ENCODE peak calls at places on chromosomes 5 and 9, in six cellular contexts. Q is mesendoderm, S is mesenchymal stem cell, M is IMR-90, R is H1, H is trophoblast cell. I is an unnamed sample. For H3K4me1, the result is how much of the 10 kb centered on the place peaks cover.

GRCh38 chr9:9679433-9679832 is 933.4 kb downstream of the PTPRD start:
- DNase-seq in Q (no peak), S (no peak), M (no peak), R (no peak), H (no peak), I (no peak)

GRCh38 chr9:101457003-101457402 is 21.4 kb upstream of the ALDOB start:
- DNase-seq in Q (peak), S (no peak), M (no peak), R (no peak), H (no peak), I (no peak)

GRCh38 chr5:180598316-180598701 is 7.0 kb upstream of the SCGB3A1 start:
- DNase-seq in Q (no peak), S (no peak), M (no peak), R (no peak), H (no peak), I (no peak)

GRCh38 chr9:1972672-1973071 is 42.5 kb upstream of the SMARCA2 start:
- DNase-seq in Q (no peak), S (no peak), M (no peak), R (no peak), H (no peak), I (no peak)

GRCh38 chr5:157072508-157072907 is 13.6 kb upstream of the HAVCR1 start:
- DNase-seq in Q (no peak), S (no peak), M (no peak), R (no peak), H (no peak), I (no peak)

GRCh38 chr9:136949239-136949816 is 2.7 kb upstream of the LCN12 start:
- DNase-seq in Q (no peak), S (no peak), M (no peak), R (no peak), H (no peak), I (no peak)

GRCh38 chr9:93677061-93677571 is 100.7 kb downstream of the PHF2 start:
- DNase-seq in Q (no peak), S (no peak), M (no peak), R (no peak), H (no peak), I (no peak)

GRCh38 chr9:35071814-35072460 is 488 bp downstream of the VCP start:
- DNase-seq in Q (peak), S (peak), M (peak), R (peak), H (peak), I (peak)

GRCh38 chr9:101477214-101477613 is 41.6 kb upstream of the ALDOB start:
- DNase-seq in Q (no peak), S (no peak), M (peak), R (no peak), H (no peak), I (no peak)

GRCh38 chr5:31052937-31053658 is 140.4 kb upstream of the CDH6 start:
- DNase-seq in Q (no peak), S (no peak), M (no peak), R (no peak), H (no peak), I (no peak)

GRCh38 chr9:84331119-84331791 is 9.3 kb downstream of the SLC28A3 start:
- DNase-seq in Q (peak), S (peak), M (peak), R (no peak), H (peak), I (no peak)

GRCh38 chr5:61625682-61626620 is 293.9 kb downstream of the ZSWIM6 start:
- DNase-seq in Q (peak), S (peak), M (peak), R (peak), H (peak), I (peak)

GRCh38 chr9:126347911-126348760 is 21.5 kb downstream of the MVB12B start:
- DNase-seq in Q (peak), S (no peak), M (no peak), R (no peak), H (no peak), I (no peak)

GRCh38 chr9:81492710-81493447 is 196.5 kb downstream of the TLE1 start:
- DNase-seq in Q (no peak), S (peak), M (peak), R (no peak), H (no peak), I (no peak)

GRCh38 chr5:159051431-159052281 is 48.1 kb downstream of the EBF1 start:
- DNase-seq in Q (peak), S (peak), M (no peak), R (no peak), H (no peak), I (no peak)

GRCh38 chr9:33082538-33083326 is 6.3 kb upstream of the SMU1 start:
- DNase-seq in Q (no peak), S (no peak), M (no peak), R (no peak), H (no peak), I (no peak)

GRCh38 chr5:17252543-17252942 is 35.1 kb downstream of the BASP1 start:
- DNase-seq in Q (no peak), S (no peak), M (peak), R (no peak), H (peak), I (no peak)

GRCh38 chr5:72290356-72291133 is 29.5 kb downstream of the MRPS27 start:
- DNase-seq in Q (no peak), S (peak), M (peak), R (no peak), H (no peak), I (no peak)

GRCh38 chr9:70412678-70413426 is 1.6 kb downstream of the KLF9 start:
- DNase-seq in Q (peak), S (peak), M (peak), R (no peak), H (peak), I (no peak)

GRCh38 chr5:163252951-163253350 is 184.4 kb upstream of the CCNG1 start:
- DNase-seq in Q (no peak), S (no peak), M (no peak), R (no peak), H (no peak), I (no peak)
- H4K8ac ChIP-seq in Q (no peak), S (no peak), M (no peak), R (no peak), H (no peak), I (no peak)

GRCh38 chr5:67538855-67539506 is 342.4 kb upstream of the CD180 start:
- DNase-seq in Q (no peak), S (no peak), M (no peak), R (no peak), H (no peak), I (no peak)

GRCh38 chr5:67541869-67542268 is 345.3 kb upstream of the CD180 start:
- DNase-seq in Q (no peak), S (no peak), M (no peak), R (no peak), H (no peak), I (no peak)

GRCh38 chr5:67542489-67542888 is 345.9 kb upstream of the CD180 start:
- DNase-seq in Q (no peak), S (no peak), M (no peak), R (no peak), H (no peak), I (no peak)

GRCh38 chr5:67547682-67548081 is 351.1 kb upstream of the CD180 start:
- DNase-seq in Q (no peak), S (no peak), M (no peak), R (no peak), H (no peak), I (no peak)

DNA sequence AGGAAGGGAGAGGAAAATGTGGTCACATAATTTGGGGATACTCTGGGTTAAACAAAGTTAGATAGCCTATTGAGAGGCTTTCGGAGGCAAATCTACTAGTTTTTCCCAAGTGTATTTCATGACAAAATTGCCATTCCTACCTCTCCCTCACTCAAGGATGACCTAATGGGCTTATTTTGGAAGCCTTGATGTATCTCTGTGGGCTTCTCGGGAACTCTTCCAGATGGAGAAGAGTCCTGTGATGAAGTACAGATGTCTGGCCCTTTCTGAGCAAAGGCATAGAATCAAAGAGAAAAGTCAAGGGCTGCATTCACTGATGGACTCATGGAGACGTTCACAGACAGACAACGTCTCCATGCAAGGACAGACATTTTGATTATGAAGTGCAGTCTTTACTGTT is 347.1 kb upstream of the CD180 start:
- DNase-seq in Q (no peak), S (no peak), M (no peak), R (no peak), H (no peak), I (no peak)
- H3K4me3 ChIP-seq in Q (no peak), S (no peak), M (no peak), R (no peak), H (no peak), I (no peak)

GRCh38 chr5:132067941-132068808 is 5.4 kb upstream of the CSF2 start:
- DNase-seq in Q (no peak), S (no peak), M (no peak), R (no peak), H (no peak), I (no peak)
- H3K4me1 ChIP-seq in Q (under half), S (under half), M (under half), R (under half), H (under half), I (under half)

DNA sequence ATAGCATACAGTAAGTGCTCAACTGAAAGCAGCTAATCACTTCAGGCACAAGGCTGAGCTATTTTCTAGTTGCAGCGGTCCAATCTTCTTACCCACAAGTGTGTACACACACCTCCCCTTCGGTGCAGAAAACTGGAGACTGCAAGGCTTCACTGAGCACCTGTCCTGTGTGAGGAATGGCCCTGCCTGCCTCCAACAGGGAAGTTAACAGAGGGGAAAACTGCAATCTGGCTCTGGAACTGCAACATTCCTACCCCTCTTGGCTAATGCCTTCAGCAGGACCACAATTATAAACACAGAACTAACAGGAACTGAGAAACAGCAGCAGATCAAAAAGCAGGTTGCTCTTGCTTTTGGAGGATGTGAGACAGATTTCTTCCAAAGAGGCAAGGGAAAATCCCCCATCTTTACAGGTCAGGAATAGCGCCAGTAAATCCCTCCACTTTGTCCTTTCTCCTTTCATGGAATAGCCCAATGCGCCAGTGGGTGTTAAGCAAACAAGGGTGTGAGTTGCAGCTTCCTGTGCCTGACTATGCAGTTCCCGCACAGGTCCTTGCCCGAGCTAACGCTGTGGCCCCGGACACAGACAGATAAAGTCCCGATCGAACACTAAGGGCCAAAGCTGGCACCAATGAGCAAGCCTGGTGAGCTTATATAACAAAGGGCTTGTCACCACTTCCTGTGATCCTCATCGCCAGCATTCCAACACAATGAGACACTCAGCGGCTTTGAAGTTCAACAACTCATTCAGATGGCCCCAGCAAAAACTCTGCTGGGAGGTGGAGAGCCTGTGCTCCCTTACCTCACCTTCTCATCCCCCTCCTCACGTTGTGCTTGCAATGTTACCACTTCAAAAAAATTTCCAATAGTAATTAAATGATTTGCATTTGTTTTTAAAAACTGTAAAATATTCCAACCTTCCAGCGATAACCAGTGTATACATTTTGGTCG is 21.5 kb downstream of the SHB start:
- DNase-seq in Q (peak), S (peak), M (peak), R (peak), H (peak), I (no peak)
- H4K8ac ChIP-seq in Q (no peak), S (peak), M (peak), R (no peak), H (peak), I (no peak)

GRCh38 chr5:58072202-58072791 is 387.6 kb downstream of the PLK2 start:
- DNase-seq in Q (peak), S (peak), M (no peak), R (no peak), H (no peak), I (peak)
- H3K4me3 ChIP-seq in Q (no peak), S (peak), M (peak), R (no peak), H (no peak), I (no peak)

DNA sequence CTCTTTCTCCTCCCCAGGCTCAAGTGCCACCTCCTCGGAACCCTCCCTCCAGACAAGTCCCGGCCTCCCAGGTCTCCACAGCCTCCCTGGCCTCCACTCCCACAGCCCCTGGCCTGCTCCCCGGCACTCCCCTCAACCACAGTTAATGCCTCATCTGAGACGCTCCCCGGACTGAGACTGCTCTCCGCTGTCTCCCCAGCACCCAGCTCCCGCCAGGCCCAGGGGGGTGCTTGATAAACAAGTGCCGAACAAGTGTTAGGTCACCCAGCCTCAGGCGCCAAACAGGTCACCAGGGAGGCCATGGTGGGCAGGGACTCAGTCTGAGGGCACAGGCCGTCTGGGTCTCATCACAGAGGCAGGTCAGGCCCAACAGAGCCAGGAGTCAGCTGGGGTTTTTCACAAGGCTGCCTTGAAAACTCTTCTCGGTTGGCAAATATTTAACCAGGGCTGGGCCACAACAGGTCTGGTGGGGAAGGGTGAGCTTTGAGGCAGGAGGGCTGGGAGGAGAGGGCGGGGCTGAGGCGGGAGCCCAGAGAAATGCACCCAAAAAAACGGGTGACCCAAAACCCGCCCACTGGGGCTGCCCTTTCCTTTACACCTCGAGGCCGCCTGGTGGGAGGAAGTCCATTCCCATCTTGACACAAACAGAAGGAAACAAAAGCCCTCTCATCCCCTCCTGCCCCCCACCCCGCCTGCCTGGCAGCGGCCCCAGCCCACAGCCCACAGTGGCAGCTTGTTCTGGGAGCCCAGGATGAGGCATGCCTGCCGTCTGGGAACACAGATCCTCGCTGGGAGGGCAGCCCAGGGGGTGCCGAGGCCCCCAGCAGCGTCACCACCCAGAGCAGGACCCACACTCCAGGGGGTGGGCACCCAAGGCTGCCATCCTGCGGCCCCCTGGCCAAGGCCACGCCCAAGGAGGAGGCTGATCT is 66.6 kb upstream of the STXBP1 start:
- DNase-seq in Q (no peak), S (no peak), M (peak), R (no peak), H (peak), I (no peak)
- H3K4me1 ChIP-seq in Q (under half), S (half or more), M (half or more), R (under half), H (under half), I (under half)

GRCh38 chr5:2536632-2537031 is 214.8 kb downstream of the IRX2 start:
- DNase-seq in Q (no peak), S (no peak), M (no peak), R (no peak), H (no peak), I (no peak)

GRCh38 chr5:2538169-2538568 is 213.3 kb downstream of the IRX2 start:
- DNase-seq in Q (peak), S (no peak), M (no peak), R (no peak), H (no peak), I (peak)

GRCh38 chr5:2542821-2543220 is 208.7 kb downstream of the IRX2 start:
- DNase-seq in Q (no peak), S (no peak), M (no peak), R (no peak), H (no peak), I (no peak)

GRCh38 chr5:2546983-2547382 is 204.5 kb downstream of the IRX2 start:
- DNase-seq in Q (no peak), S (no peak), M (no peak), R (no peak), H (no peak), I (no peak)

GRCh38 chr5:2542026-2542425 is 209.5 kb downstream of the IRX2 start:
- DNase-seq in Q (no peak), S (no peak), M (no peak), R (no peak), H (no peak), I (no peak)
- H4K8ac ChIP-seq in Q (no peak), S (no peak), M (no peak), R (no peak), H (no peak), I (no peak)